ENCODE peak calls at places on chromosomes 4 and X, in four cellular contexts. K is nephron progenitor cell, U is GM20000, G is OCI-LY7. Y is an unnamed sample.

GRCh38 chr4:113146876-113147358 is 97.5 kb downstream of the ANK2 start:
- DNase-seq in U (peak; percentile 31), G (no peak), K (no peak), Y (no peak)

GRCh38 chr4:48633657-48634056 is 143.6 kb downstream of the ZAR1 start:
- DNase-seq in K (no peak), U (no peak), G (no peak), Y (no peak)

GRCh38 chr4:100367451-100367850 is 150.4 kb downstream of the EMCN start:
- DNase-seq in G (no peak), U (no peak), K (no peak), Y (no peak)

GRCh38 chr4:26579169-26579568 is 4.7 kb upstream of the TBC1D19 start:
- DNase-seq in U (no peak), G (no peak), K (no peak), Y (no peak)

GRCh38 chr4:85147481-85148076 is 181.1 kb upstream of the WDFY3 start:
- DNase-seq in K (peak; percentile 35), U (peak; percentile 31), G (peak; percentile 61), Y (peak; percentile 24)

GRCh38 chr4:78414116-78414515 is 137.5 kb upstream of the ANXA3 start:
- DNase-seq in G (no peak), U (no peak), K (no peak), Y (no peak)

GRCh38 chr4:67106846-67107467 is 438.3 kb downstream of the CENPC start:
- DNase-seq in U (no peak), K (no peak), G (no peak), Y (peak; percentile 61)

GRCh38 chrX:44223150-44223549 is 120.3 kb downstream of the EFHC2 start:
- DNase-seq in U (no peak), G (no peak), K (no peak), Y (no peak)

GRCh38 chr4:177393236-177393635 is 49.0 kb downstream of the AGA start:
- DNase-seq in G (no peak), K (no peak), U (no peak), Y (no peak)

GRCh38 chrX:25124391-25124790 is 108.6 kb upstream of the ARX start:
- DNase-seq in G (no peak), U (no peak), K (no peak), Y (no peak)

GRCh38 chrX:120365320-120365719 is 3.4 kb downstream of the ATP1B4 start:
- DNase-seq in K (peak; percentile 33), U (peak; percentile 24), G (peak; percentile 67), Y (peak; percentile 58)

GRCh38 chr4:7929530-7929951 is 10.1 kb downstream of the AFAP1 start:
- DNase-seq in U (no peak), K (no peak), G (no peak), Y (no peak)

GRCh38 chrX:48957477-48957826 is at the start of gene OTUD5:
- DNase-seq in G (peak; percentile 79), U (peak; percentile 87), K (no peak), Y (peak; percentile 74)

GRCh38 chr4:93731448-93731847 is 97.1 kb upstream of the ATOH1 start:
- DNase-seq in G (no peak), U (no peak), K (no peak), Y (no peak)

GRCh38 chrX:41594634-41595033 is 94.1 kb upstream of the GPR34 start:
- DNase-seq in U (no peak), K (no peak), G (no peak), Y (peak; percentile 31)

GRCh38 chr4:176883681-176884418 is 91.1 kb upstream of the VEGFC start:
- DNase-seq in G (no peak), K (no peak), U (no peak), Y (no peak)

GRCh38 chr4:7424553-7425111 is 10.1 kb downstream of the PSAPL1 start:
- DNase-seq in G (no peak), U (no peak), K (no peak), Y (no peak)

GRCh38 chr4:113837397-113837796 is 75.9 kb upstream of the CAMK2D start:
- DNase-seq in G (peak; percentile 84), U (peak; percentile 59), K (no peak), Y (no peak)

GRCh38 chr4:108906866-108907367 is 144.1 kb upstream of the ETNPPL start:
- DNase-seq in G (no peak), K (no peak), U (no peak), Y (no peak)

GRCh38 chr4:5133201-5133600 is 81.9 kb downstream of the STK32B start:
- DNase-seq in U (no peak), K (no peak), G (no peak), Y (no peak)

GRCh38 chr4:128811571-128812359 is 2.3 kb downstream of the JADE1 start:
- DNase-seq in K (peak; percentile 87), U (peak; percentile 93), G (peak; percentile 91), Y (peak; percentile 88)

GRCh38 chr4:52202931-52203330 is 151.8 kb downstream of the SPATA18 start:
- DNase-seq in G (no peak), K (no peak), U (no peak), Y (no peak)

GRCh38 chr4:38094419-38094818 is 134.2 kb downstream of the PTTG2 start:
- DNase-seq in G (no peak), K (no peak), U (no peak), Y (no peak)

GRCh38 chr4:11623726-11624037 is 195.0 kb upstream of the HS3ST1 start:
- DNase-seq in G (no peak), K (no peak), U (peak; percentile 5), Y (no peak)

GRCh38 chr4:26127851-26128337 is 192.9 kb upstream of the RBPJ start:
- DNase-seq in K (no peak), G (no peak), U (no peak), Y (no peak)

GRCh38 chr4:145069361-145069760 is 28.6 kb downstream of the ANAPC10 start:
- DNase-seq in G (no peak), K (no peak), U (no peak), Y (no peak)

GRCh38 chrX:10564484-10564883 is 55.9 kb downstream of the MID1 start:
- DNase-seq in G (no peak), U (no peak), K (no peak), Y (no peak)

GRCh38 chr4:148059617-148060180 is 327.8 kb downstream of the ARHGAP10 start:
- DNase-seq in G (no peak), K (no peak), U (no peak), Y (no peak)

GRCh38 chrX:2614911-2615310 is 76.2 kb upstream of the CD99 start:
- DNase-seq in U (no peak), G (no peak), K (no peak), Y (no peak)

GRCh38 chr4:23945521-23946017 is 55.7 kb upstream of the PPARGC1A start:
- DNase-seq in G (no peak), U (no peak), K (no peak), Y (no peak)

GRCh38 chrX:97529801-97530200 is 646.1 kb downstream of the RPA4 start:
- DNase-seq in K (no peak), G (no peak), U (no peak), Y (no peak)

DNA sequence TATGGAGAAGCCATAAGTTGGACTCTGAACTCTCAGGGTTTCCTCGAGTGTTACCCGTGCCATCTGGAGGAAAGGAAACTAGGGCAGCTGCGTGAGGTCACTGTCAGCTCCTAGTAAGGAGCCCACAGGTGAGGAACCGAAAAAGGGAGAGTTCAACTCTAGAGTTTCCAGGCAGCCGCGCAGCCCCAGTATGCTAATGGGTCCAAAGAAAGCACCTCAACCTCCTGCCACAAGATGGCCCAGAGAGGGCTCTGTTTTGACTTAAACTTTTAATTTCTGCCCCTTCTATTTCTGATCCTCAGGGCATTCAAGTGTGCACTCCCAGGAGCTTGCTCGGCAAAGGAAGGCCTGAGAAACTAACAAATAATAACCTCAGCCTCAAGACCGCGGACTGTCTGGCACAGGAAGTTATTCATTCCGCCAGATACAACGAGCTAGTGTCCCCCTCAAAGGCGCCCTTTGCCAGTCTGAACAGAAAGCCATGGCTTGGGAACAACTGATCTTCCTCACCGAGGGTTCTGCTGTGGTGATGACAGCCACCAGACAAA is 13.9 kb downstream of the SCARB2 start:
- DNase-seq in G (peak; percentile 76), K (no peak), U (peak; percentile 59), Y (no peak)
- TF ChIP-seq CTCF in G (peak; percentile 49), K (no peak), U (peak; percentile 25), Y (no peak)

GRCh38 chr4:44738615-44739014 is 12.3 kb upstream of the GNPDA2 start:
- DNase-seq in K (no peak), U (no peak), G (peak; percentile 40), Y (no peak)
- TF ChIP-seq CTCF in K (peak; percentile 25), U (peak; percentile 43), G (peak; percentile 78), Y (peak; percentile 44)

DNA sequence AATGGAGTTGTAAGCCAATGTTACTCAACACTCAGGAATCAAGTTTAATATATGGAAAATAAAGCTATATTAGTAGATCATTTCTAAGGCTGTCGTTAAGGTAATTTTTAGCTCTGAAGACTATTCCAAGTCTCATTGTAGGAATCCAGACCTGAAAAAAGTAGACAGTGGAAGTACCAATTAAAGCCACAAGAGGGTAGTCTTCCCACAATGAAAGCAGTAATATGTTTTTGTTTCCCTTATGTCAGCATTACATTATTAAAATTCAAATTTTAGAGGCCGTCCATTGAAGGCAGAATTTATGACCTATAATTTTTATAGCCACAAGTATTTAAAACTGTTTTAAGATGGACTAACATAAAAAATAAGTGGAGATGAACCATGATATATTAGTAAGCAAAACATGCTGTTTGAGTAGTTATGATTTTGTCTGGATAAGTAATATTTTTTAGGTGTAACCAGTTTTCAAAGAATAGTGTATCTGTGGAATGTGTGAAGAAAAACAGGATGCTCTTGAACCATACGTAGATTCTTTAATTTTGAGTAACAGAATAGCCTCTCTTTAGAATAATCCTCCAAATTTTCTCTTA is 372.6 kb upstream of the TECRL start:
- DNase-seq in U (no peak), G (peak; percentile 8), K (no peak), Y (no peak)
- TF ChIP-seq CTCF in U (no peak), G (peak; percentile 83), K (peak; percentile 78), Y (peak; percentile 92)

GRCh38 chr4:175511861-175512260 is 300.2 kb downstream of the GPM6A start:
- DNase-seq in G (no peak), K (no peak), U (no peak), Y (no peak)

GRCh38 chr4:175514174-175514573 is 297.9 kb downstream of the GPM6A start:
- DNase-seq in U (no peak), G (no peak), K (no peak), Y (no peak)

GRCh38 chr4:175504316-175504715 is 307.7 kb downstream of the GPM6A start:
- DNase-seq in G (no peak), U (no peak), K (no peak), Y (no peak)

DNA sequence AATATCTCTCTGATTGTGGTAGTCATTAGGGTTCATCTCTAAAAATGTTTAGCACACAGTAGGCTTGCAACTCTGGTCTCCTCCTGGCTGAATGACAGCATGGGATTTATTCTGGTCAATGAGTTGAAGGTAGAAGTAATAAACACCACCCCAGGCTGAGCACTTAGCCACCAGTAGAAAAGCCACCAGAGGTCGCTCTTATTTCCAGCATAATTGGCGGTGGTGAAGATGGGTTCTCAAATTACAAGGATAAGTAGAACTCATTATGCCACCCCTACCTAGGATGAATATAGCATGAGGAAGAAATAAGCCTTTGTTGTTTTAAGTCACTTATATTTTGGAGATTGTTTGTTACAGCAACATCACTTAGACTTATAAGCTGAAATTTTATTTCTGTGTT is 302.7 kb downstream of the GPM6A start:
- DNase-seq in G (peak; percentile 39), U (no peak), K (no peak), Y (no peak)
- TF ChIP-seq CTCF in G (peak; percentile 80), U (peak; percentile 12), K (peak; percentile 8), Y (peak; percentile 11)

GRCh38 chr4:118969359-118969758 is 80.7 kb downstream of the SYNPO2 start:
- DNase-seq in G (peak; percentile 4), K (peak; percentile 13), U (no peak), Y (no peak)
- TF ChIP-seq CTCF in G (peak; percentile 61), K (peak; percentile 22), U (peak; percentile 7), Y (no peak)

GRCh38 chr4:163111588-163111987 is 55.1 kb downstream of the NAF1 start:
- DNase-seq in K (no peak), U (no peak), G (no peak), Y (no peak)
- TF ChIP-seq CTCF in K (peak; percentile 31), U (no peak), G (peak; percentile 51), Y (no peak)

Y was measured in glutamatergic neuron.